ENCODE peak calls at places on chromosome 12, in seven cellular contexts. U is EL; B is nephron progenitor cell; A is astrocyte of the cerebellum; X is foreskin fibroblast; C is hippocampal formation; T is activated CD4-positive, alpha-beta T cell treated with anti-CD3 and anti-CD28 coated beads, Interleukin-2, amount 10 ng/mL, durations not matched to agents 7 days and 5 days. P is an unnamed sample.

GRCh38 chr12:46209914-46210834 is 58.7 kb downstream of the SLC38A1 start:
- DNase-seq in T (peak; percentile 41), X (no peak), B (no peak), U (no peak), C (no peak), A (no peak), P (peak; percentile 84)

GRCh38 chr12:56714431-56714929 is 10.6 kb downstream of the NACA start:
- DNase-seq in U (no peak), A (no peak), T (no peak), C (no peak), X (no peak), B (no peak), P (no peak)

GRCh38 chr12:24764712-24765111 is 184.2 kb downstream of the BCAT1 start:
- DNase-seq in A (no peak), C (no peak), B (no peak), T (no peak), U (no peak), X (no peak), P (no peak)

GRCh38 chr12:24228980-24229730 is 279.7 kb upstream of the SOX5 start:
- DNase-seq in U (no peak), T (no peak), A (no peak), B (no peak), X (no peak), C (no peak), P (no peak)

GRCh38 chr12:47778842-47779241 is 5.8 kb downstream of the SLC48A1 start:
- DNase-seq in X (no peak), B (no peak), A (no peak), T (no peak), U (no peak), C (no peak), P (no peak)

GRCh38 chr12:78331764-78332163 is 501.1 kb downstream of the NAV3 start:
- DNase-seq in X (no peak), B (no peak), U (no peak), T (no peak), C (no peak), A (no peak), P (no peak)

GRCh38 chr12:116736962-116737773 is 701 bp downstream of the SPRING1 start:
- DNase-seq in T (no peak), B (peak; percentile 59), C (no peak), A (no peak), X (no peak), U (peak; percentile 19), P (no peak)

GRCh38 chr12:11758838-11759509 is 109.5 kb downstream of the ETV6 start:
- DNase-seq in T (no peak), X (no peak), A (no peak), B (no peak), U (no peak), C (no peak), P (no peak)

GRCh38 chr12:4355843-4356327 is 23.6 kb downstream of the FGF23 start:
- DNase-seq in C (no peak), A (no peak), B (peak; percentile 67), X (no peak), U (peak; percentile 26), T (peak; percentile 63), P (no peak)

GRCh38 chr12:131865196-131865875 is 29.1 kb upstream of the ULK1 start:
- DNase-seq in T (no peak), B (no peak), X (no peak), C (no peak), A (no peak), U (peak; percentile 83), P (no peak)

GRCh38 chr12:52924764-52925716 is 20.2 kb upstream of the KRT8 start:
- DNase-seq in T (no peak), C (no peak), X (no peak), B (no peak), U (peak; percentile 96), A (no peak), P (peak; percentile 53)

GRCh38 chr12:3195859-3196483 is 118.8 kb downstream of the TSPAN9 start:
- DNase-seq in A (no peak), C (no peak), T (no peak), U (no peak), X (no peak), B (no peak), P (no peak)

GRCh38 chr12:108691995-108692808 is 39.1 kb downstream of the CORO1C start:
- DNase-seq in X (no peak), B (no peak), U (peak; percentile 46), C (no peak), A (no peak), T (no peak), P (no peak)

GRCh38 chr12:81327458-81327857 is 249.6 kb downstream of the ACSS3 start:
- DNase-seq in U (no peak), T (no peak), C (no peak), A (no peak), X (no peak), B (no peak), P (no peak)

GRCh38 chr12:2974560-2974971 is 15.4 kb downstream of the TEAD4 start:
- DNase-seq in X (no peak), B (no peak), T (no peak), A (no peak), U (peak; percentile 49), C (no peak), P (no peak)

GRCh38 chr12:62976110-62976640 is 41.2 kb upstream of the PPM1H start:
- DNase-seq in U (peak; percentile 38), B (no peak), A (no peak), X (no peak), T (no peak), C (no peak), P (no peak)

GRCh38 chr12:75196408-75196807 is 13.2 kb downstream of the KCNC2 start:
- DNase-seq in U (no peak), C (no peak), T (no peak), A (no peak), B (no peak), X (no peak), P (no peak)

GRCh38 chr12:62763319-62763718 is 171.6 kb downstream of the PPM1H start:
- DNase-seq in A (no peak), B (no peak), C (no peak), T (no peak), U (no peak), X (no peak), P (no peak)

GRCh38 chr12:26032719-26033241 is 74.3 kb downstream of the RASSF8 start:
- DNase-seq in U (peak; percentile 23), T (no peak), A (no peak), B (no peak), X (no peak), C (no peak), P (no peak)

GRCh38 chr12:75722714-75723200 is 211.3 kb upstream of the KRR1 start:
- DNase-seq in B (no peak), T (peak; percentile 52), U (peak; percentile 86), A (peak; percentile 92), X (peak; percentile 91), C (peak; percentile 45), P (peak; percentile 62)

GRCh38 chr12:58918475-58918874 is 1.8 kb downstream of the LRIG3 start:
- DNase-seq in X (no peak), C (no peak), B (no peak), T (no peak), A (no peak), U (peak; percentile 19), P (no peak)

GRCh38 chr12:44960856-44961255 is 84.7 kb upstream of the NELL2 start:
- DNase-seq in A (no peak), U (no peak), X (no peak), C (no peak), T (no peak), B (no peak), P (no peak)

GRCh38 chr12:91687052-91688017 is 458.3 kb downstream of the BTG1 start:
- DNase-seq in X (no peak), U (peak; percentile 8), A (peak; percentile 2), T (peak; percentile 68), B (no peak), C (no peak), P (no peak)

GRCh38 chr12:52740591-52740990 is 36.6 kb downstream of the KRT76 start:
- DNase-seq in X (no peak), T (no peak), A (no peak), B (no peak), C (no peak), U (no peak), P (no peak)

GRCh38 chr12:100877776-100878175 is 83.2 kb downstream of the ANO4 start:
- DNase-seq in A (no peak), X (no peak), B (no peak), T (no peak), U (no peak), C (no peak), P (no peak)

GRCh38 chr12:50569321-50569720 is 64.5 kb downstream of the DIP2B start:
- DNase-seq in T (no peak), B (no peak), U (no peak), X (no peak), C (no peak), A (no peak), P (no peak)

GRCh38 chr12:124005736-124006581 is 32.9 kb downstream of the ZNF664 start:
- DNase-seq in X (no peak), C (no peak), T (no peak), B (no peak), A (no peak), U (no peak), P (no peak)

GRCh38 chr12:102063066-102063465 is 1.3 kb upstream of the WASHC3 start:
- DNase-seq in X (no peak), C (no peak), A (no peak), U (peak; percentile 4), T (no peak), B (no peak), P (no peak)

GRCh38 chr12:97701901-97702300 is 239.3 kb downstream of the RMST start:
- DNase-seq in X (no peak), A (no peak), B (no peak), T (no peak), C (no peak), U (no peak), P (no peak)

GRCh38 chr12:116599285-116600122 is 40.3 kb downstream of the MAP1LC3B2 start:
- DNase-seq in C (peak; percentile 54), U (peak; percentile 68), T (peak; percentile 63), B (peak; percentile 85), A (peak; percentile 24), X (peak; percentile 66), P (peak; percentile 82)

GRCh38 chr12:52032431-52032796 is 18.8 kb upstream of the NR4A1 start:
- DNase-seq in X (peak; percentile 61), A (peak; percentile 57), B (no peak), T (no peak), U (no peak), C (no peak), P (peak; percentile 89)

GRCh38 chr12:51177897-51178296 is 5.0 kb upstream of the TFCP2 start:
- DNase-seq in C (no peak), X (no peak), T (no peak), U (no peak), B (no peak), A (no peak), P (no peak)

GRCh38 chr12:49027846-49028245 is 9.3 kb upstream of the PRKAG1 start:
- DNase-seq in X (no peak), A (no peak), T (no peak), U (no peak), C (no peak), B (no peak), P (peak; percentile 10)

GRCh38 chr12:57149309-57149900 is 2.0 kb upstream of the LRP1-AS start:
- DNase-seq in A (no peak), C (no peak), X (peak; percentile 79), B (no peak), U (peak; percentile 46), T (no peak), P (peak; percentile 40)

GRCh38 chr12:39329015-39329414 is 113.9 kb downstream of the KIF21A start:
- DNase-seq in X (peak; percentile 11), U (peak; percentile 52), C (no peak), B (no peak), A (no peak), T (no peak), P (no peak)

GRCh38 chr12:11946161-11946560 is 124.6 kb upstream of the BCL2L14 start:
- DNase-seq in U (no peak), X (no peak), T (no peak), A (no peak), C (no peak), B (no peak), P (no peak)

GRCh38 chr12:34405286-34406227 is 383.3 kb downstream of the ALG10 start:
- DNase-seq in A (no peak), T (no peak), C (no peak), B (no peak), X (no peak), U (no peak), P (peak; percentile 2)

GRCh38 chr12:16349132-16349463 is 1.7 kb downstream of the MGST1 start:
- DNase-seq in U (peak; percentile 88), T (no peak), C (no peak), B (no peak), A (peak; percentile 79), X (peak; percentile 85), P (peak; percentile 80)